ENCODE peak calls at places on chromosomes 16 and 17, in ten cellular contexts. P is astrocyte of the spinal cord; Z is stimulated activated effector memory CD8-positive, alpha-beta T cell treated with anti-CD3 and anti-CD28 coated beads, Interleukin-12 subunit alpha, Interleukin-12 subunit beta, amount 100 ng/mL, for 72 hours; G is A673; E is foreskin fibroblast; T is keratinocyte; L is PC-3; M is naive B cell; K is skeletal muscle cell; A is ELR. N is an unnamed sample.

GRCh38 chr16:64951681-64952080 is 170.2 kb downstream of the CDH11 start:
- DNase-seq in P (no peak), Z (no peak), G (no peak), E (no peak), T (no peak), L (no peak), M (no peak), K (no peak), A (no peak), N (peak; percentile 9)

GRCh38 chr16:85514295-85514600 is 98.9 kb upstream of the GSE1 start:
- DNase-seq in P (no peak), Z (no peak), G (no peak), E (no peak), T (no peak), L (peak; percentile 65), M (no peak), K (no peak), A (no peak), N (no peak)

GRCh38 chr16:17302620-17303019 is 168.1 kb downstream of the XYLT1 start:
- DNase-seq in P (peak; percentile 14), Z (no peak), G (no peak), E (no peak), T (no peak), L (no peak), M (peak; percentile 14), K (no peak), A (no peak), N (peak; percentile 40)

GRCh38 chr17:77730376-77730775 is 228.1 kb upstream of the TNRC6C start:
- DNase-seq in P (no peak), Z (no peak), G (no peak), E (no peak), T (no peak), L (no peak), M (no peak), K (no peak), A (no peak), N (no peak)

GRCh38 chr16:5665770-5666169 is 568.2 kb upstream of the EEF2KMT start:
- DNase-seq in P (no peak), Z (no peak), G (no peak), E (no peak), T (no peak), L (no peak), M (no peak), K (no peak), A (no peak), N (no peak)

GRCh38 chr16:80198995-80199299 is 341.8 kb upstream of the DYNLRB2 start:
- DNase-seq in P (no peak), Z (no peak), G (no peak), E (peak; percentile 55), T (no peak), L (no peak), M (no peak), K (peak; percentile 43), A (peak; percentile 35), N (peak; percentile 32)

GRCh38 chr17:82246040-82246364 is 17.2 kb downstream of the SLC16A3 start:
- DNase-seq in P (no peak), Z (no peak), G (no peak), E (no peak), T (no peak), L (no peak), M (no peak), K (no peak), A (no peak), N (no peak)

GRCh38 chr16:51950118-51950517 is 596.8 kb downstream of the TOX3 start:
- DNase-seq in P (no peak), Z (no peak), G (no peak), E (no peak), T (no peak), L (no peak), M (no peak), K (no peak), A (no peak), N (no peak)

GRCh38 chr16:87930456-87930855 is 5.9 kb downstream of the CA5A start:
- DNase-seq in P (no peak), Z (no peak), G (peak; percentile 42), E (peak; percentile 29), T (no peak), L (no peak), M (no peak), K (no peak), A (no peak), N (no peak)

GRCh38 chr16:28478511-28479180 is 6.5 kb upstream of the NPIPB7 start:
- DNase-seq in P (no peak), Z (no peak), G (no peak), E (no peak), T (no peak), L (no peak), M (no peak), K (no peak), A (no peak), N (no peak)

GRCh38 chr17:57665128-57665527 is 80.0 kb downstream of the CCDC182 start:
- DNase-seq in P (no peak), Z (no peak), G (no peak), E (peak; percentile 55), T (no peak), L (no peak), M (no peak), K (no peak), A (no peak), N (no peak)

GRCh38 chr17:80649672-80650338 is 105.2 kb downstream of the RPTOR start:
- DNase-seq in P (peak; percentile 64), Z (peak; percentile 29), G (peak; percentile 85), E (peak; percentile 95), T (no peak), L (peak; percentile 64), M (no peak), K (peak; percentile 91), A (peak; percentile 95), N (peak; percentile 92)

GRCh38 chr17:82490512-82491195 is 28.9 kb upstream of the FOXK2 start:
- DNase-seq in P (no peak), Z (no peak), G (no peak), E (no peak), T (no peak), L (no peak), M (no peak), K (no peak), A (no peak), N (no peak)

N was measured in AG10803.